ENCODE peak calls at places on chromosomes 16 and 17, in four cellular contexts. One of them, this sample, is unnamed.

GRCh38 chr16:20956319-20956718 is 55.7 kb downstream of the LYRM1 start:
- DNase-seq in mesenchymal stem cell: peak
- DNase-seq in GM23338: no peak
- DNase-seq in MM.1S: no peak
- DNase-seq in this sample: no peak

GRCh38 chr17:42135664-42136653 is 13.4 kb downstream of the HSPB9 start:
- DNase-seq in mesenchymal stem cell: peak
- DNase-seq in MM.1S: no peak
- DNase-seq in GM23338: peak
- DNase-seq in this sample: no peak

GRCh38 chr17:6509295-6509771 is 47.0 kb downstream of the PITPNM3 start:
- DNase-seq in mesenchymal stem cell: no peak
- DNase-seq in MM.1S: no peak
- DNase-seq in GM23338: peak
- DNase-seq in this sample: no peak

GRCh38 chr16:20868890-20869289 is 31.3 kb downstream of the DCUN1D3 start:
- DNase-seq in GM23338: no peak
- DNase-seq in MM.1S: no peak
- DNase-seq in mesenchymal stem cell: peak
- DNase-seq in this sample: no peak

GRCh38 chr17:56665864-56666263 is 72.4 kb downstream of the NOG start:
- DNase-seq in GM23338: peak
- DNase-seq in mesenchymal stem cell: no peak
- DNase-seq in MM.1S: no peak
- DNase-seq in this sample: no peak

GRCh38 chr17:1793447-1793806 is 31.6 kb downstream of the SERPINF1 start:
- DNase-seq in GM23338: no peak
- DNase-seq in MM.1S: no peak
- DNase-seq in mesenchymal stem cell: no peak
- DNase-seq in this sample: no peak

GRCh38 chr17:350706-351435 is 1.7 kb downstream of the RPH3AL start:
- DNase-seq in GM23338: peak
- DNase-seq in MM.1S: no peak
- DNase-seq in mesenchymal stem cell: peak
- DNase-seq in this sample: no peak

GRCh38 chr16:89198417-89199240 is 1.7 kb downstream of the SLC22A31 start:
- DNase-seq in MM.1S: no peak
- DNase-seq in GM23338: no peak
- DNase-seq in mesenchymal stem cell: no peak
- DNase-seq in this sample: peak

GRCh38 chr17:30969989-30970680 is 704 bp upstream of the RNF135 start:
- DNase-seq in GM23338: peak
- DNase-seq in mesenchymal stem cell: no peak
- DNase-seq in MM.1S: peak
- DNase-seq in this sample: peak

GRCh38 chr17:50916026-50916707 is 50.0 kb upstream of the TOB1 start:
- DNase-seq in MM.1S: no peak
- DNase-seq in mesenchymal stem cell: no peak
- DNase-seq in GM23338: no peak
- DNase-seq in this sample: no peak

GRCh38 chr16:12896562-12896961 is 4.8 kb upstream of the SHISA9 start:
- DNase-seq in MM.1S: peak
- DNase-seq in GM23338: peak
- DNase-seq in mesenchymal stem cell: peak
- DNase-seq in this sample: peak

GRCh38 chr17:19238167-19238505 is 970 bp downstream of the EPN2 start:
- DNase-seq in mesenchymal stem cell: peak
- DNase-seq in GM23338: peak
- DNase-seq in MM.1S: peak
- DNase-seq in this sample: no peak

GRCh38 chr16:88303890-88304819 is 78.6 kb upstream of the ZNF469 start:
- DNase-seq in mesenchymal stem cell: peak
- DNase-seq in GM23338: no peak
- DNase-seq in MM.1S: no peak
- DNase-seq in this sample: no peak

GRCh38 chr17:4101127-4101798 is 41.6 kb downstream of the ZZEF1 start:
- DNase-seq in mesenchymal stem cell: peak
- DNase-seq in MM.1S: peak
- DNase-seq in GM23338: no peak
- DNase-seq in this sample: no peak

GRCh38 chr17:81912441-81913309 is 1.5 kb upstream of the PCYT2 start:
- DNase-seq in GM23338: no peak
- DNase-seq in mesenchymal stem cell: no peak
- DNase-seq in MM.1S: no peak
- DNase-seq in this sample: no peak

GRCh38 chr16:86082400-86083030 is 183.6 kb downstream of the IRF8 start:
- DNase-seq in GM23338: no peak
- DNase-seq in MM.1S: no peak
- DNase-seq in mesenchymal stem cell: no peak
- DNase-seq in this sample: no peak

GRCh38 chr16:15509593-15510520 is 75.5 kb downstream of the BMERB1 start:
- DNase-seq in GM23338: peak
- DNase-seq in mesenchymal stem cell: peak
- DNase-seq in MM.1S: no peak
- DNase-seq in this sample: no peak

GRCh38 chr17:40278414-40278813 is 9.3 kb upstream of the CDC6 start:
- DNase-seq in GM23338: no peak
- DNase-seq in mesenchymal stem cell: no peak
- DNase-seq in MM.1S: no peak
- DNase-seq in this sample: no peak

GRCh38 chr16:35140293-35140986 is 1681.0 kb downstream of the TP53TG3F start:
- DNase-seq in mesenchymal stem cell: no peak
- DNase-seq in MM.1S: no peak
- DNase-seq in GM23338: no peak
- DNase-seq in this sample: no peak

GRCh38 chr16:82621796-82622195 is 5.0 kb upstream of the CDH13 start:
- DNase-seq in GM23338: peak
- DNase-seq in MM.1S: no peak
- DNase-seq in mesenchymal stem cell: no peak
- DNase-seq in this sample: peak

GRCh38 chr16:69935278-69935711 is 15.8 kb upstream of the CLEC18A start:
- DNase-seq in GM23338: no peak
- DNase-seq in mesenchymal stem cell: no peak
- DNase-seq in MM.1S: no peak
- DNase-seq in this sample: no peak

GRCh38 chr17:73667184-73667959 is 23.1 kb upstream of the SDK2 start:
- DNase-seq in mesenchymal stem cell: no peak
- DNase-seq in GM23338: no peak
- DNase-seq in MM.1S: no peak
- DNase-seq in this sample: no peak

GRCh38 chr16:81778861-81779539 is at the start of gene PLCG2:
- DNase-seq in GM23338: peak
- DNase-seq in MM.1S: peak
- DNase-seq in mesenchymal stem cell: peak
- DNase-seq in this sample: peak

GRCh38 chr17:55067697-55068439 is 99.3 kb downstream of the STXBP4 start:
- DNase-seq in MM.1S: no peak
- DNase-seq in mesenchymal stem cell: peak
- DNase-seq in GM23338: no peak
- DNase-seq in this sample: no peak

GRCh38 chr16:67516296-67517177 is 12.1 kb upstream of the RIPOR1 start:
- DNase-seq in MM.1S: no peak
- DNase-seq in GM23338: no peak
- DNase-seq in mesenchymal stem cell: peak
- DNase-seq in this sample: no peak

GRCh38 chr16:17802566-17802965 is 331.8 kb upstream of the XYLT1 start:
- DNase-seq in MM.1S: no peak
- DNase-seq in GM23338: no peak
- DNase-seq in mesenchymal stem cell: no peak
- DNase-seq in this sample: no peak

GRCh38 chr16:87930456-87930855 is 5.9 kb downstream of the CA5A start:
- DNase-seq in MM.1S: no peak
- DNase-seq in GM23338: peak
- DNase-seq in mesenchymal stem cell: peak
- DNase-seq in this sample: peak

GRCh38 chr17:72472116-72472515 is 351.3 kb downstream of the SOX9 start:
- DNase-seq in GM23338: no peak
- DNase-seq in mesenchymal stem cell: no peak
- DNase-seq in MM.1S: no peak
- DNase-seq in this sample: no peak

GRCh38 chr16:46607529-46607928 is 13.7 kb downstream of the SHCBP1 start:
- DNase-seq in MM.1S: peak
- DNase-seq in mesenchymal stem cell: peak
- DNase-seq in GM23338: peak
- DNase-seq in this sample: peak

GRCh38 chr17:59838196-59838911 is 54.4 kb downstream of the TUBD1 start:
- DNase-seq in mesenchymal stem cell: no peak
- DNase-seq in GM23338: no peak
- DNase-seq in MM.1S: no peak
- DNase-seq in this sample: peak

GRCh38 chr16:1460602-1461138 is 14.2 kb downstream of the CLCN7 start:
- DNase-seq in GM23338: no peak
- DNase-seq in MM.1S: no peak
- DNase-seq in mesenchymal stem cell: no peak
- DNase-seq in this sample: no peak

GRCh38 chr17:77110006-77110374 is 30.8 kb upstream of the SEC14L1 start:
- DNase-seq in GM23338: peak
- DNase-seq in MM.1S: peak
- DNase-seq in mesenchymal stem cell: peak
- DNase-seq in this sample: peak

GRCh38 chr16:60137891-60138290 is 1403.8 kb upstream of the GOT2 start:
- DNase-seq in mesenchymal stem cell: no peak
- DNase-seq in MM.1S: no peak
- DNase-seq in GM23338: no peak
- DNase-seq in this sample: no peak

GRCh38 chr17:37447641-37448040 is 41.0 kb downstream of the TADA2A start:
- DNase-seq in GM23338: no peak
- DNase-seq in mesenchymal stem cell: peak
- DNase-seq in MM.1S: no peak
- DNase-seq in this sample: no peak

GRCh38 chr17:29573871-29574731 is 5.6 kb downstream of the TP53I13 start:
- DNase-seq in MM.1S: no peak
- DNase-seq in mesenchymal stem cell: no peak
- DNase-seq in GM23338: no peak
- DNase-seq in this sample: no peak

GRCh38 chr17:2018716-2019490 is 6.2 kb downstream of the RTN4RL1 start:
- DNase-seq in MM.1S: no peak
- DNase-seq in GM23338: no peak
- DNase-seq in mesenchymal stem cell: no peak
- DNase-seq in this sample: no peak

GRCh38 chr16:15810411-15810810 is 46.4 kb downstream of the MYH11 start:
- DNase-seq in MM.1S: no peak
- DNase-seq in mesenchymal stem cell: no peak
- DNase-seq in GM23338: no peak
- DNase-seq in this sample: no peak

GRCh38 chr16:1486551-1487390 is 2.0 kb downstream of the PTX4 start:
- DNase-seq in GM23338: no peak
- DNase-seq in MM.1S: no peak
- DNase-seq in mesenchymal stem cell: no peak
- DNase-seq in this sample: no peak

GRCh38 chr17:57625957-57626356 is 119.1 kb downstream of the CCDC182 start:
- DNase-seq in GM23338: no peak
- DNase-seq in MM.1S: no peak
- DNase-seq in mesenchymal stem cell: no peak
- DNase-seq in this sample: no peak

GRCh38 chr17:63911657-63912100 is 621 bp upstream of the CSHL1 start:
- DNase-seq in mesenchymal stem cell: peak
- DNase-seq in GM23338: peak
- DNase-seq in MM.1S: peak
- DNase-seq in this sample: peak

DNA sequence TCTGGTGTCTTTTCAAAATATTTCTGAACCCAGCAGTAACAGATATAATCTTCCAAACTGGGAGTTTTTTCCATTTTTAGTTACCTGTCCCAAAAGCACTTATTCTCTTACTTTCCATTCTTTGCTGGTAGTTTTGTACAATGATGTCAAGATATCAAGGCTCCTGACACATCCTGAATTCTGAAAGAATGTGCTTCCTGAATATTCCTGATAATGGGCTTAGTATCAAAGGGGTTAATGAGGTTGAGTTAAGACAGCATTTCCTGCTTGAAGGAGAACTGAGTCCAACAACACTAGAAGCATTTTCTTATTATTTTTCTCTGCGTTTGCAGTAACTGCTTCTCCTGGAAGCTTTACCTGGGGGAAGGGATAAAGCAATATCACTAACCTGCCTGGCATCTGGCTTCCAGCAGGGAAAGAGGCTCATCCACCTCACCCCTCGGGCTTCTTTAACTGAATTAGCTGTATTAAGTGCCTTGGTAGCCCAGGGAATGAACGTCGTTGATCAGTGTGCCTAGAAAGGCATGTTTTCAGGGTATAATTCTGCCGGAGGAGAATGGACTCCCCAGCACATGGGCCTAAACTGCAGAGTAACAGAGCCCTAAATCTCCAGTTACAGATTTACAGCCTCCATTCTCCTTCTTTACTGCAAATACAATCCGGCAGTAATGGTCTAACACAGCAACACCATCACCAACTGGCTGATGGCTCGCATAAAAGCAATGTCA is 134.4 kb downstream of the SNX11 start:
- DNase-seq in mesenchymal stem cell: no peak
- DNase-seq in MM.1S: no peak
- DNase-seq in GM23338: no peak
- DNase-seq in this sample: no peak
- H2AFZ ChIP-seq in mesenchymal stem cell: no peak
- H2AFZ ChIP-seq in MM.1S: no peak
- H2AFZ ChIP-seq in GM23338: peak
- H2AFZ ChIP-seq in this sample: no peak

DNA sequence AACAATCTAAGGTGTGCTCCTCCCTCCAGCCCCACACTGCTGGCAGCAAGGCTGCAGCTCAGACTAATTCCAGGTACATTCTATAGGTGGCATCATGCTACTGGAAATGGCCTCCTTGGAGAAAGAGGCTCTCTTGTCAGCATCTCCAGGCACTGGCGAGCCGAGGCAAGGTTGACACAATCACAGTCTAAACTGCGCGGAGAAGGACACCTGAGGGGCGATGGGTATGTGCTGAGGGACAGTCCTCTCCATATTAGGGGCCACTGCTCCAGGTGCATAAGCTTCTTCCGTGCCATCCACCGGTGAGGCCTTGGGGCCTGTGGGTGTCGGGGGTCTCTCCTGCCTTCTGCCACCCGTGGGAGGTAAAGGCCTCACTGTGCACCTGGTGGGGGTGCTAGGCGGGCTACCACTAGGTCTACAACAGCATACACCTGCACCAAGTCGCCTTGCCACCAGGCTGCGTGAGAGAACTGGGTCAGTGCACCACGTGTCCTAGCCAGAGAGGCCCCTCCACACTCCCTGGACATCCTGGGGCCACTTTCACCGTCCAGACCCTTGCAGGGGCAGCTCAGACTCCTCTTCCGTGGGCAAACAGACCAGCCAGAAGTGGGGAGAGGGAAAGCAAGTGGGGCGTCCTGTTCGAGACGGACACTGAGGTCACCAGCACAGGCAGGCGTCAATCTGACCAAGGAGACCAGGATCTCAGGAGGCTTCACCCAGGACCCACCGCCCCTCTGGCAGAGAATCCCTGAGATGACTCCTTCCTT is 12.1 kb upstream of the CBX8 start:
- DNase-seq in mesenchymal stem cell: no peak
- DNase-seq in MM.1S: peak
- DNase-seq in GM23338: peak
- DNase-seq in this sample: peak
- H3K4me2 ChIP-seq in mesenchymal stem cell: no peak
- H3K4me2 ChIP-seq in MM.1S: no peak
- H3K4me2 ChIP-seq in GM23338: peak
- H3K4me2 ChIP-seq in this sample: no peak

GRCh38 chr17:17985555-17985954 is 12.9 kb downstream of the DRC3 start:
- DNase-seq in GM23338: peak
- DNase-seq in mesenchymal stem cell: no peak
- DNase-seq in MM.1S: no peak
- DNase-seq in this sample: peak
- H2AFZ ChIP-seq in GM23338: no peak
- H2AFZ ChIP-seq in mesenchymal stem cell: no peak
- H2AFZ ChIP-seq in MM.1S: no peak
- H2AFZ ChIP-seq in this sample: no peak

GRCh38 chr16:71250461-71251232 is 20.1 kb upstream of the HYDIN start:
- DNase-seq in GM23338: peak
- DNase-seq in MM.1S: no peak
- DNase-seq in mesenchymal stem cell: no peak
- DNase-seq in this sample: no peak
- H3K4me2 ChIP-seq in GM23338: no peak
- H3K4me2 ChIP-seq in MM.1S: no peak
- H3K4me2 ChIP-seq in mesenchymal stem cell: no peak
- H3K4me2 ChIP-seq in this sample: no peak

This sample was measured in Karpas-422.